ENCODE peak calls at places on chromosomes 11 and 22, in four cellular contexts. R is mammary epithelial cell, P is HEK293T, Y is NCI-H1694 treated with DMSO at 0.1 percent for 48 hours. V is an unnamed sample.

GRCh38 chr11:119316017-119316728 is 757 bp downstream of the MCAM start:
- DNase-seq in R (peak), P (no peak), Y (no peak), V (no peak)

GRCh38 chr11:35040221-35040942 is 98.6 kb upstream of the CD44 start:
- DNase-seq in R (peak), P (no peak), Y (no peak), V (no peak)

GRCh38 chr22:45597460-45598192 is 74.0 kb upstream of the ATXN10 start:
- DNase-seq in R (no peak), P (no peak), Y (no peak), V (no peak)

GRCh38 chr11:35050596-35050995 is 88.4 kb upstream of the CD44 start:
- DNase-seq in R (no peak), P (no peak), Y (no peak), V (no peak)

GRCh38 chr11:74347381-74347780 is 35.9 kb upstream of the P4HA3 start:
- DNase-seq in R (no peak), P (no peak), Y (no peak), V (no peak)

GRCh38 chr22:45240810-45241631 is at the start of gene KIAA0930:
- DNase-seq in R (peak), P (peak), Y (no peak), V (peak)

GRCh38 chr22:22684605-22685561 is 40.5 kb downstream of the GGTLC2 start:
- DNase-seq in R (no peak), P (peak), Y (no peak), V (peak)

GRCh38 chr11:126703661-126704060 is 296.9 kb downstream of the KIRREL3 start:
- DNase-seq in R (no peak), P (no peak), Y (no peak), V (no peak)

GRCh38 chr22:25420471-25420924 is 144.0 kb upstream of the GRK3 start:
- DNase-seq in R (no peak), P (no peak), Y (no peak), V (no peak)

GRCh38 chr11:66080055-66080817 is 10.2 kb downstream of the PACS1 start:
- DNase-seq in R (peak), P (no peak), Y (no peak), V (no peak)

GRCh38 chr11:103700605-103701004 is 335.8 kb upstream of the DDI1 start:
- DNase-seq in R (peak), P (no peak), Y (no peak), V (no peak)

GRCh38 chr22:40010752-40011145 is 16.0 kb downstream of the FAM83F start:
- DNase-seq in R (no peak), P (no peak), Y (no peak), V (no peak)

GRCh38 chr11:35654711-35655110 is 7.9 kb upstream of the TRIM44 start:
- DNase-seq in R (no peak), P (no peak), Y (no peak), V (no peak)

GRCh38 chr22:30332994-30333706 is 6.4 kb upstream of the TBC1D10A start:
- DNase-seq in R (no peak), P (no peak), Y (no peak), V (no peak)

GRCh38 chr11:2265854-2266585 is 4.4 kb downstream of the ASCL2 start:
- DNase-seq in R (no peak), P (peak), Y (no peak), V (no peak)

GRCh38 chr11:82356316-82356715 is 377.3 kb downstream of the FAM181B start:
- DNase-seq in R (no peak), P (no peak), Y (no peak), V (no peak)

GRCh38 chr11:61587951-61588695 is 7.2 kb upstream of the SYT7 start:
- DNase-seq in R (no peak), P (peak), Y (peak), V (peak)

GRCh38 chr22:45678961-45679912 is 7.6 kb downstream of the ATXN10 start:
- DNase-seq in R (peak), P (no peak), Y (peak), V (no peak)

GRCh38 chr11:132126973-132127900 is 756.8 kb downstream of the NTM start:
- DNase-seq in R (peak), P (peak), Y (peak), V (no peak)

GRCh38 chr11:113881856-113882255 is 6.5 kb upstream of the USP28 start:
- DNase-seq in R (no peak), P (no peak), Y (no peak), V (no peak)

GRCh38 chr11:12160680-12161079 is 50.3 kb downstream of the MICAL2 start:
- DNase-seq in R (no peak), P (peak), Y (no peak), V (peak)

GRCh38 chr11:118643995-118644345 is 35.5 kb downstream of the TREH start:
- DNase-seq in R (no peak), P (no peak), Y (no peak), V (no peak)

V was measured in glutamatergic neuron.